ENCODE peak calls at places on chromosomes 1 and 21, in five cellular contexts. One of them, this sample, is unnamed. For H3K4me1, the result is how much of the 10 kb centered on the place peaks cover.

GRCh38 chr1:175725684-175726083 is 17.7 kb downstream of the TNR start:
- DNase-seq in endodermal cell: peak
- DNase-seq in breast epithelium: no peak
- DNase-seq in A673: peak
- DNase-seq in GM23338: peak
- DNase-seq in this sample: peak

GRCh38 chr1:158149175-158149574 is 31.5 kb upstream of the CD1D start:
- DNase-seq in endodermal cell: no peak
- DNase-seq in GM23338: no peak
- DNase-seq in A673: no peak
- DNase-seq in breast epithelium: no peak
- DNase-seq in this sample: no peak

GRCh38 chr1:151197863-151198253 is 494 bp upstream of the PIP5K1A start:
- DNase-seq in A673: no peak
- DNase-seq in breast epithelium: no peak
- DNase-seq in GM23338: peak
- DNase-seq in endodermal cell: peak
- DNase-seq in this sample: no peak

GRCh38 chr1:93723101-93723500 is 41.5 kb upstream of the BCAR3 start:
- DNase-seq in A673: no peak
- DNase-seq in endodermal cell: no peak
- DNase-seq in breast epithelium: no peak
- DNase-seq in GM23338: no peak
- DNase-seq in this sample: no peak

GRCh38 chr1:51568231-51568935 is 48.5 kb upstream of the OSBPL9 start:
- DNase-seq in A673: no peak
- DNase-seq in endodermal cell: no peak
- DNase-seq in breast epithelium: no peak
- DNase-seq in GM23338: no peak
- DNase-seq in this sample: no peak

GRCh38 chr1:48222501-48223242 is at the start of gene SLC5A9:
- DNase-seq in GM23338: no peak
- DNase-seq in breast epithelium: no peak
- DNase-seq in A673: no peak
- DNase-seq in endodermal cell: no peak
- DNase-seq in this sample: no peak

GRCh38 chr1:68210027-68210426 is 22.3 kb downstream of the WLS start:
- DNase-seq in A673: no peak
- DNase-seq in breast epithelium: no peak
- DNase-seq in GM23338: no peak
- DNase-seq in endodermal cell: no peak
- DNase-seq in this sample: peak

GRCh38 chr1:75035536-75035935 is 98.7 kb upstream of the LHX8 start:
- DNase-seq in A673: no peak
- DNase-seq in endodermal cell: no peak
- DNase-seq in GM23338: no peak
- DNase-seq in breast epithelium: no peak
- DNase-seq in this sample: no peak

GRCh38 chr21:34306246-34306645 is 57.6 kb upstream of the KCNE2 start:
- DNase-seq in breast epithelium: no peak
- DNase-seq in GM23338: no peak
- DNase-seq in endodermal cell: no peak
- DNase-seq in A673: no peak
- DNase-seq in this sample: no peak

GRCh38 chr1:25699501-25700089 is 83.0 kb downstream of the MAN1C1 start:
- DNase-seq in GM23338: no peak
- DNase-seq in A673: no peak
- DNase-seq in breast epithelium: no peak
- DNase-seq in endodermal cell: peak
- DNase-seq in this sample: no peak

GRCh38 chr21:46150073-46150472 is 5.3 kb downstream of the FTCD start:
- DNase-seq in A673: no peak
- DNase-seq in breast epithelium: no peak
- DNase-seq in endodermal cell: peak
- DNase-seq in GM23338: no peak
- DNase-seq in this sample: no peak

GRCh38 chr1:11499825-11500331 is 20.9 kb downstream of the DISP3 start:
- DNase-seq in endodermal cell: no peak
- DNase-seq in breast epithelium: no peak
- DNase-seq in GM23338: peak
- DNase-seq in A673: no peak
- DNase-seq in this sample: no peak

GRCh38 chr1:14303011-14303410 is 295.5 kb upstream of the KAZN start:
- DNase-seq in A673: no peak
- DNase-seq in GM23338: no peak
- DNase-seq in breast epithelium: no peak
- DNase-seq in endodermal cell: no peak
- DNase-seq in this sample: no peak

DNA sequence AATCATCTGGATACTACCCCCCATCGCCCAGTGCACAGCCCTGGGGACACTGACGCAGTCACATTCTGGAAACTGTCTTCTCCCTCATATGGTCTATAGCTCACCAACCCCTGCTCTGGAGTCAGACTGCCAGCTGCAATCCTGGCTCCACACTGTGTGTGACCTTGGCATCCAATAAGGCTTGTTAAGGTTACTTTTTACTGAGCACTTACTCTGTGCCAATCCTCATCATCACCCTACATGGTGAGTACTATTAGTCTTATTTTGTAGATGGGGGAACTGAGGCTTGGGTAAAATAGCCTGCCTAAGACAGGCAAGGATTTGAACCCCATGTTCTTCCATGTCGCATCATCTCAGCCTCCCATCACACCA is 34.9 kb downstream of the AHDC1 start:
- DNase-seq in endodermal cell: no peak
- DNase-seq in GM23338: no peak
- DNase-seq in breast epithelium: no peak
- DNase-seq in A673: no peak
- DNase-seq in this sample: no peak
- H3K27ac ChIP-seq in endodermal cell: no peak
- H3K27ac ChIP-seq in GM23338: peak
- H3K27ac ChIP-seq in breast epithelium: peak
- H3K27ac ChIP-seq in A673: no peak
- H3K27ac ChIP-seq in this sample: no peak

GRCh38 chr1:49226758-49227157 is 450.1 kb upstream of the BEND5 start:
- DNase-seq in breast epithelium: no peak
- DNase-seq in GM23338: no peak
- DNase-seq in endodermal cell: no peak
- DNase-seq in A673: no peak
- DNase-seq in this sample: no peak

GRCh38 chr1:49225464-49225863 is 448.8 kb upstream of the BEND5 start:
- DNase-seq in endodermal cell: no peak
- DNase-seq in GM23338: no peak
- DNase-seq in breast epithelium: no peak
- DNase-seq in A673: no peak
- DNase-seq in this sample: no peak

GRCh38 chr1:49234988-49235387 is 458.3 kb upstream of the BEND5 start:
- DNase-seq in GM23338: no peak
- DNase-seq in breast epithelium: no peak
- DNase-seq in endodermal cell: no peak
- DNase-seq in A673: no peak
- DNase-seq in this sample: no peak

DNA sequence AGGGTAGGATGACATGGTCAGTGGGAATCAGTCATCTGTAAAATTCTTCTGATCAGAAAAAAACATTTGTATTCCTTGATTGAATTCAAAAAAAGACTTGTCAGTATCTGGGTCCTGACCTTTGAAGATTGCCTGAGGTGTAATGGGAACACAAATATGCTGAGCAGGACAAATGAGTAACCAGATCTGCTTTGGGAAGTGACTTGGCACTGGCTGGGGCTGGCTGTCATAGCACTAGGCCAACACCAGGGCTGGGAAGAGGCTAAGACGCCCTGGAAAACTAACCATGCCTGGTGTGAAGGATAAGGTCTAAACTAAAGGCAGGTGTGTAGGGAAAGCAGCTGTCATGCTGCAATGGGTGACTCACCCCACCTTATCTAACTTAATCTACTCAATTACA is 452.9 kb upstream of the BEND5 start:
- DNase-seq in GM23338: peak
- DNase-seq in breast epithelium: no peak
- DNase-seq in endodermal cell: peak
- DNase-seq in A673: no peak
- DNase-seq in this sample: no peak
- H3K4me1 ChIP-seq in GM23338: under half
- H3K4me1 ChIP-seq in breast epithelium: under half
- H3K4me1 ChIP-seq in endodermal cell: under half
- H3K4me1 ChIP-seq in A673: under half
- H3K4me1 ChIP-seq in this sample: under half

GRCh38 chr1:45001011-45001481 is 10.1 kb downstream of the HECTD3 start:
- DNase-seq in A673: no peak
- DNase-seq in endodermal cell: no peak
- DNase-seq in breast epithelium: peak
- DNase-seq in GM23338: peak
- DNase-seq in this sample: no peak
- H3K27ac ChIP-seq in A673: no peak
- H3K27ac ChIP-seq in endodermal cell: no peak
- H3K27ac ChIP-seq in breast epithelium: peak
- H3K27ac ChIP-seq in GM23338: peak
- H3K27ac ChIP-seq in this sample: no peak

DNA sequence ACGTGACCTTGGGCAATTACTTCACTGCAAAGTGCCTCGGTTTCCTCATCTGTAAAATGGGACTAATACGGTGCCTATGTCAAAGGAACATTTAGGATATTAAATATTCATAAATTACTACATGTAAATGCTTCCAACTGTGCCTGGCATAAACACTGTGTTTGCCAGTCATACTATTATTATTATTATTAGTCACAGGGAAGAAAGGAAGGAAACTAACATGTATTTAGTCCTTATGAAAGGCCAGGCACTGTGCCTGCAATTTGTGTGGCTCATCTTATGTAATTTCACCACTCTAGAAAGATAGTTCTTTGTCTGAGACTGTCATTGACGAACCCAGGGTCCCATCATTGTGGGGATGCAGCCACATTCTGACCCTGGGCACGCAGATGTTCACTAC is 45.0 kb downstream of the EPHB2 start:
- DNase-seq in endodermal cell: no peak
- DNase-seq in A673: no peak
- DNase-seq in GM23338: no peak
- DNase-seq in breast epithelium: no peak
- DNase-seq in this sample: peak
- H3K4me1 ChIP-seq in endodermal cell: under half
- H3K4me1 ChIP-seq in A673: under half
- H3K4me1 ChIP-seq in GM23338: under half
- H3K4me1 ChIP-seq in breast epithelium: under half
- H3K4me1 ChIP-seq in this sample: under half

GRCh38 chr1:30763654-30764248 is 6.2 kb upstream of the LAPTM5 start:
- DNase-seq in endodermal cell: no peak
- DNase-seq in breast epithelium: no peak
- DNase-seq in A673: no peak
- DNase-seq in GM23338: no peak
- DNase-seq in this sample: peak
- H3K27ac ChIP-seq in endodermal cell: no peak
- H3K27ac ChIP-seq in breast epithelium: no peak
- H3K27ac ChIP-seq in A673: no peak
- H3K27ac ChIP-seq in GM23338: no peak
- H3K27ac ChIP-seq in this sample: no peak

DNA sequence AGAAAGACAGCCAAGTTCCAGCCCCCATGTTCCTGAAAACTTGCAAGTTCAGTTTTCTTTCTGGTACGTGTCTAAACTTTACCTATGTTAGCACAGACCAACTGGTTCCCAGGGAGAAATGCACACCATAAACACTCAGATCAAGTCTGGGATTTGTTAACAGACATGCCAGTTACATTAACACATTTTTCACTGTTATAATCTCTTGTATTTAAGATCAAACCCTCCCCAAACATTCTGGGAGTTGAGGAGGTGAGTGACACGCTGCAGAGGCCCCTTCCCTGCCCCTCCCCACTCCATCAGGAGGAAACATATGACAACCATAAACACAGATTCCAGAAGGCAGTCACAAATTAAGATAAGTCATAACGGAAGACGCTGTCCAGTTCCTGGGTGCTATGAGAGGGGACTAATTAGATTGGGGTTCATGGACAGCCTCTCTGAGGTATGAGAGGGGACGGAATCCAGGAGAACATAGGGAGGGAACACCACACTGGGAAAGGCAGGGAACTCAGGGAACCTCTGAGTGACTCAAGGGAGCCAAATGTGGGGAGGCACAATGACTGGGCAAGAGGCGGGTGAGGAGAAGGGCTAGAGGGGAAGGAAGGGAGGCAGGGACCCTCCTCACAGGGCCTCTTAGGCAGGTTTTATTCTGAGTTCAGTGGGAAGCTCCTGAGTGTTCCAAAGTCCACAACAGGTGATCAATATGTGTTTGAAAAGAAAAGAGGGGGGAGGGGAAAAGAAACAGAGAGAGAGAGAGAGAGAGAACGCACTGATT is 25.0 kb downstream of the DUSP10 start:
- DNase-seq in A673: no peak
- DNase-seq in breast epithelium: no peak
- DNase-seq in endodermal cell: peak
- DNase-seq in GM23338: no peak
- DNase-seq in this sample: no peak
- H3K4me1 ChIP-seq in A673: under half
- H3K4me1 ChIP-seq in breast epithelium: under half
- H3K4me1 ChIP-seq in endodermal cell: under half
- H3K4me1 ChIP-seq in GM23338: under half
- H3K4me1 ChIP-seq in this sample: under half

GRCh38 chr1:94792473-94792875 is 27.7 kb upstream of the SLC44A3 start:
- DNase-seq in breast epithelium: no peak
- DNase-seq in A673: peak
- DNase-seq in endodermal cell: no peak
- DNase-seq in GM23338: no peak
- DNase-seq in this sample: no peak
- H3K27ac ChIP-seq in breast epithelium: peak
- H3K27ac ChIP-seq in A673: no peak
- H3K27ac ChIP-seq in endodermal cell: no peak
- H3K27ac ChIP-seq in GM23338: no peak
- H3K27ac ChIP-seq in this sample: peak

DNA sequence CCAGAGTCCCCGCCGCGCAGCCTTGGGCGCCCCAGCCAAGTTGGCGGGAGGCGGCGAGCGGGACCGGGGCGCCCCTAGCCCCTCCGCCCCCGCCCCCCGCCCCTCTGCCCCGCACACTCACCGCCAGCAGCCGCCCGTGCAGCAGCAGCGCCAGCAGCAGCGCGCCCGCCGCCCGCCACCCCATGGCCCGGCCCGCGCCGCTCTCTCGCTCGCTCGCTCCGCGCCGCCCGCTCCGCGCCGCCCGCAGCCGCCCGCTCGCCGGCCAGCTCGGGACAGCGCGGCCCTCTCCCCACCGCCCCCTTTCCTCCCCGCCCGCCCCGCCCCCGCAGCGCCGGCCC is at the start of gene HSPG2:
- DNase-seq in A673: no peak
- DNase-seq in GM23338: no peak
- DNase-seq in breast epithelium: no peak
- DNase-seq in endodermal cell: no peak
- DNase-seq in this sample: no peak
- H3K4me1 ChIP-seq in A673: under half
- H3K4me1 ChIP-seq in GM23338: under half
- H3K4me1 ChIP-seq in breast epithelium: under half
- H3K4me1 ChIP-seq in endodermal cell: under half
- H3K4me1 ChIP-seq in this sample: half or more

This sample was measured in endothelial cell of umbilical vein.